ENCODE peak calls at places on chromosomes 12 and 14, in five cellular contexts. One of them, this sample, is unnamed.

GRCh38 chr12:67633708-67634107 is 14.8 kb upstream of the DYRK2 start:
- DNase-seq in substantia nigra: no peak
- DNase-seq in activated CD8-positive, alpha-beta memory T cell treated with anti-CD3 and anti-CD28 coated beads for 48 hours: no peak
- DNase-seq in tibial nerve: no peak
- DNase-seq in PC-9: no peak
- DNase-seq in this sample: peak; percentile 35

GRCh38 chr14:103434868-103435442 is 49.7 kb downstream of the MARK3 start:
- DNase-seq in substantia nigra: no peak
- DNase-seq in activated CD8-positive, alpha-beta memory T cell treated with anti-CD3 and anti-CD28 coated beads for 48 hours: no peak
- DNase-seq in tibial nerve: no peak
- DNase-seq in PC-9: no peak
- DNase-seq in this sample: no peak

GRCh38 chr12:102618197-102618897 is 138.0 kb upstream of the IGF1 start:
- DNase-seq in substantia nigra: no peak
- DNase-seq in activated CD8-positive, alpha-beta memory T cell treated with anti-CD3 and anti-CD28 coated beads for 48 hours: no peak
- DNase-seq in tibial nerve: no peak
- DNase-seq in PC-9: no peak
- DNase-seq in this sample: no peak

GRCh38 chr12:26077915-26078314 is 46.9 kb downstream of the BHLHE41 start:
- DNase-seq in substantia nigra: no peak
- DNase-seq in activated CD8-positive, alpha-beta memory T cell treated with anti-CD3 and anti-CD28 coated beads for 48 hours: no peak
- DNase-seq in tibial nerve: no peak
- DNase-seq in PC-9: no peak
- DNase-seq in this sample: no peak

GRCh38 chr12:111180830-111181726 is 187.8 kb downstream of the PHETA1 start:
- DNase-seq in substantia nigra: no peak
- DNase-seq in activated CD8-positive, alpha-beta memory T cell treated with anti-CD3 and anti-CD28 coated beads for 48 hours: no peak
- DNase-seq in tibial nerve: peak; percentile 79
- DNase-seq in PC-9: no peak
- DNase-seq in this sample: peak; percentile 68

GRCh38 chr12:99130808-99131538 is 485.9 kb downstream of the APAF1 start:
- DNase-seq in substantia nigra: no peak
- DNase-seq in activated CD8-positive, alpha-beta memory T cell treated with anti-CD3 and anti-CD28 coated beads for 48 hours: no peak
- DNase-seq in tibial nerve: no peak
- DNase-seq in PC-9: no peak
- DNase-seq in this sample: no peak

GRCh38 chr12:53754196-53754595 is 2.4 kb upstream of the CISTR start:
- DNase-seq in substantia nigra: no peak
- DNase-seq in activated CD8-positive, alpha-beta memory T cell treated with anti-CD3 and anti-CD28 coated beads for 48 hours: no peak
- DNase-seq in tibial nerve: no peak
- DNase-seq in PC-9: no peak
- DNase-seq in this sample: no peak

GRCh38 chr12:52631264-52631663 is 12.9 kb upstream of the KRT73 start:
- DNase-seq in substantia nigra: no peak
- DNase-seq in activated CD8-positive, alpha-beta memory T cell treated with anti-CD3 and anti-CD28 coated beads for 48 hours: no peak
- DNase-seq in tibial nerve: no peak
- DNase-seq in PC-9: no peak
- DNase-seq in this sample: no peak

GRCh38 chr14:33918256-33918655 is 32.6 kb downstream of the EGLN3 start:
- DNase-seq in substantia nigra: no peak
- DNase-seq in activated CD8-positive, alpha-beta memory T cell treated with anti-CD3 and anti-CD28 coated beads for 48 hours: no peak
- DNase-seq in tibial nerve: no peak
- DNase-seq in PC-9: no peak
- DNase-seq in this sample: no peak

GRCh38 chr14:56333361-56334279 is 215.4 kb downstream of the PELI2 start:
- DNase-seq in substantia nigra: no peak
- DNase-seq in activated CD8-positive, alpha-beta memory T cell treated with anti-CD3 and anti-CD28 coated beads for 48 hours: no peak
- DNase-seq in tibial nerve: no peak
- DNase-seq in PC-9: peak; percentile 3
- DNase-seq in this sample: no peak

This sample was measured in left cardiac atrium.